ENCODE peak calls at places on chromosomes 11 and 22, in seven cellular contexts. S, T, J, N, R, P and W are unnamed samples.

GRCh38 chr22:38866399-38867123 is 5.5 kb downstream of the CBX6 start:
- DNase-seq in S (no peak), J (no peak), P (no peak), T (peak), R (no peak), N (peak), W (no peak)

GRCh38 chr22:18012528-18012927 is 11.8 kb downstream of the MICAL3 start:
- DNase-seq in J (no peak), T (no peak), N (no peak), P (no peak), R (no peak), S (no peak), W (no peak)

GRCh38 chr11:67691149-67691548 is 16.7 kb upstream of the ALDH3B2 start:
- DNase-seq in T (no peak), P (no peak), J (no peak), R (no peak), S (no peak), N (no peak), W (no peak)

GRCh38 chr11:130897262-130898182 is 18.8 kb downstream of the SNX19 start:
- DNase-seq in R (peak), N (no peak), S (no peak), T (peak), P (peak), J (peak), W (no peak)

GRCh38 chr11:44528103-44528502 is 37.4 kb upstream of the CD82 start:
- DNase-seq in S (no peak), R (no peak), N (no peak), P (no peak), T (no peak), J (no peak), W (no peak)

GRCh38 chr22:19959043-19959586 is 17.5 kb upstream of the TXNRD2 start:
- DNase-seq in R (peak), T (peak), N (peak), P (peak), J (peak), S (no peak), W (peak)

GRCh38 chr11:133323354-133323753 is 208.9 kb downstream of the OPCML start:
- DNase-seq in T (no peak), J (no peak), N (no peak), R (no peak), P (no peak), S (no peak), W (no peak)

GRCh38 chr11:86743223-86744118 is 56.9 kb upstream of the PRSS23 start:
- DNase-seq in J (peak), R (peak), N (no peak), P (peak), S (peak), T (peak), W (peak)

GRCh38 chr22:44291265-44292006 is 21.3 kb downstream of the SHISAL1 start:
- DNase-seq in S (no peak), J (no peak), N (no peak), P (no peak), T (no peak), R (no peak), W (peak)

GRCh38 chr11:35343033-35343598 is 76.2 kb downstream of the SLC1A2 start:
- DNase-seq in S (no peak), N (no peak), J (no peak), P (no peak), R (no peak), T (no peak), W (no peak)

GRCh38 chr22:36152088-36152487 is 8.5 kb downstream of the APOL3 start:
- DNase-seq in T (no peak), J (no peak), S (no peak), P (no peak), R (no peak), N (no peak), W (no peak)

GRCh38 chr11:73191151-73191550 is 26.9 kb upstream of the P2RY2 start:
- DNase-seq in S (no peak), P (no peak), J (no peak), R (no peak), T (peak), N (no peak), W (no peak)

GRCh38 chr22:40855960-40856512 is 403 bp downstream of the ST13 start:
- DNase-seq in N (no peak), J (no peak), T (peak), S (no peak), P (peak), R (peak), W (peak)

GRCh38 chr11:128279861-128280260 is 307.5 kb downstream of the ETS1 start:
- DNase-seq in P (no peak), J (no peak), T (no peak), N (no peak), S (no peak), R (no peak), W (no peak)

GRCh38 chr11:75301131-75301530 is 50.3 kb downstream of the ARRB1 start:
- DNase-seq in N (no peak), P (no peak), S (no peak), R (no peak), J (no peak), T (no peak), W (no peak)

GRCh38 chr11:133918606-133919260 is 38.0 kb downstream of the IGSF9B start:
- DNase-seq in R (no peak), S (no peak), T (no peak), N (no peak), J (no peak), P (no peak), W (no peak)

GRCh38 chr11:69498614-69499175 is 17.2 kb downstream of the LINC01488 start:
- DNase-seq in J (no peak), P (no peak), R (no peak), N (no peak), T (peak), S (no peak), W (peak)
- TF ChIP-seq POLR2A in J (no peak), P (no peak), R (no peak), N (no peak), T (no peak), S (no peak), W (no peak)

DNA sequence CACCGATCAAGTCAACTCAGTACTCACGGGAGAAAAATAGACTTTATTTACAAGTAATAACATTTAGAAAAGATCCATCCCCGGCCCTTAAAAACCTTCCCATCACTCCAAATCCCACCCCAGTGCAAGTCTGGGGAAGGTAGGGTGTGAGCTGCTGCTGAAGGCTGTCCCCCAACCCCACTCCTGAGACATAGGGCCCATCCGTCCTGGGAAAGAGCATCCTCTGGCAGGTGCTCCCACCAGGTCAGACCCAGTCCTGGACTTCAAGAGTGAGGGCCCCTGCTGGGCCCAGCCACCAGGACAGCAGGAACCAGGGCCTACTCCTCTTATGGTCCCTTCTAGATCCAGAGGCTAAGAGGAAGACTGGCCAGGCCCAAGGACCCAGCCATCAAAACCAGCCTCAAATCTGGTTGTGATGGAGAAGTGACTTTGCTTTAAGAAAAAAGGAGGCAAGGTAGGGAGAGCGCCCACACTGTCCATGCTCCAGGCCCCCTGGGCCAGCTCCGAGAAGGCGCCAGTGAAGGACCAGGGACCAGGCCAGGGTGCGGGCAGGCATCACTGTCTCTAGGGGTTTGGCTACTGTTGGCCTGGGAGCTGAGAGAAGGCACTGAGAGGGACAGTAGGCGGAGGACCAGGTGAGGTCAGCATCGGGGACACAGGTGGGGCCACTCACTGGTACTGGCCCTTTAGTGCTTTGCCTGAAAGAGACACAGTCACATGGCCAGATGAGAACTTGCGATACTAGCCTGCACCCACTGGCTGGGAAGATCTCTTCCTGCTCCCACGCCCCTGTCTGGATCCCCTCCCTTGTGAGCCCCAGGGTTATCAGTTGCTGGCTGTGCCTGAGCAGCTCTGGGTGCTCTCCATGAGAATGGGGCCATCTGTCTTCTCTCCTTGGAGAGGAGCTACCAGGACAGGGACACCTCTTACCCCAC is 4.4 kb downstream of the IL18BP start:
- DNase-seq in R (no peak), J (no peak), S (no peak), P (no peak), N (no peak), T (no peak), W (peak)
- TF ChIP-seq POLR2A in R (no peak), J (no peak), S (no peak), P (no peak), N (peak), T (no peak), W (no peak)

DNA sequence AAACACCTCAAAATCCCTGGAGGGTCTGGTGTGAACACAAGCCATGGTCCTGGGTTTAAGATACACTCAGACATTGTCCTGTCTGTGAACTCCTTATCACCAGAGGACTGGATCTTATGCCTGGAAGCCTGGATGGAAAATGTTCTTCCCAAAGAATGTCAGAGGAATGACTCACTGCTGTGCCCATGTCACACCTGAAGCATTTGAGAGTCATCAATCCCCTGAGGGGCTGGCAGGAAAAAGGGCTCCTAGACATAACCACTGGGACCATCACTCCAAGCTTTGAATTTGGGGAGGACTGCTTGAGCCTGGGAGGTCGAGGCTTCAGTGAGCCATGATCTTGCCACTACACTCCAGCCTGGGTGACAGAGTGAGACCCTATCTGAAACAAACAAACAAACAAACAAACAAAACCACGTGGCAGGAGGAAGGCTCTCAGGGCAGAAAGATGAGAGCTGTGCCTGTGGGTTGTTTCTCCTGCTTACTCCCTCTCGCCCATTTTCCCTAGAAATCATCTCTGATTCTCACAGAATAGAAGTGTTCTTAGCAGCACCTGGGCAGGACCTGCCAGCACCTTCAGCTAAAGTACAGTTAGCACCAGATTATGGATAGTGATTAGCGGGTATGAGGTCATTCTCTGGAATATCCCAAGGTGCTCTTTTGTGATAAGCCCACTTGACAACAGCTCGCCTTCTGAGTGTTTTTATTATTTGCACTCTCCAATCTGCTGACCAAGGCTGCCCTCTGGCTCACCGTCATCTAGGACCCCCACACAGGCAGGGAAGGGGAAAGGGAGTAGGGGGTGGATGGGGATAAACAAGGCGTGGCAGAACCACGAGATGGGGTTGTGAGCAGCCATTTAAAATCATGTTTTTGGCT is 12.0 kb upstream of the PRG2 start:
- DNase-seq in R (no peak), N (no peak), T (no peak), P (no peak), S (peak), J (no peak), W (peak)
- TF ChIP-seq POLR2A in R (no peak), N (no peak), T (no peak), P (no peak), S (no peak), J (no peak), W (peak)

GRCh38 chr11:762421-763072 is 14.7 kb downstream of the GATD1 start:
- DNase-seq in S (peak), J (no peak), P (peak), T (no peak), N (no peak), R (peak), W (peak)
- TF ChIP-seq POLR2A in S (no peak), J (no peak), P (no peak), T (no peak), N (no peak), R (no peak), W (no peak)

GRCh38 chr11:125496465-125496817 is 376 bp upstream of the FEZ1 start:
- DNase-seq in T (no peak), R (no peak), S (no peak), P (no peak), N (no peak), J (no peak), W (no peak)

GRCh38 chr11:125494601-125494986 is 1.5 kb downstream of the FEZ1 start:
- DNase-seq in N (no peak), T (no peak), S (no peak), P (no peak), R (no peak), J (no peak), W (no peak)

GRCh38 chr11:125494033-125494364 is 2.1 kb downstream of the FEZ1 start:
- DNase-seq in S (no peak), R (no peak), J (no peak), P (no peak), N (no peak), T (no peak), W (no peak)

GRCh38 chr11:125498521-125498920 is 2.5 kb upstream of the FEZ1 start:
- DNase-seq in J (no peak), S (no peak), T (no peak), N (no peak), P (no peak), R (no peak), W (no peak)

DNA sequence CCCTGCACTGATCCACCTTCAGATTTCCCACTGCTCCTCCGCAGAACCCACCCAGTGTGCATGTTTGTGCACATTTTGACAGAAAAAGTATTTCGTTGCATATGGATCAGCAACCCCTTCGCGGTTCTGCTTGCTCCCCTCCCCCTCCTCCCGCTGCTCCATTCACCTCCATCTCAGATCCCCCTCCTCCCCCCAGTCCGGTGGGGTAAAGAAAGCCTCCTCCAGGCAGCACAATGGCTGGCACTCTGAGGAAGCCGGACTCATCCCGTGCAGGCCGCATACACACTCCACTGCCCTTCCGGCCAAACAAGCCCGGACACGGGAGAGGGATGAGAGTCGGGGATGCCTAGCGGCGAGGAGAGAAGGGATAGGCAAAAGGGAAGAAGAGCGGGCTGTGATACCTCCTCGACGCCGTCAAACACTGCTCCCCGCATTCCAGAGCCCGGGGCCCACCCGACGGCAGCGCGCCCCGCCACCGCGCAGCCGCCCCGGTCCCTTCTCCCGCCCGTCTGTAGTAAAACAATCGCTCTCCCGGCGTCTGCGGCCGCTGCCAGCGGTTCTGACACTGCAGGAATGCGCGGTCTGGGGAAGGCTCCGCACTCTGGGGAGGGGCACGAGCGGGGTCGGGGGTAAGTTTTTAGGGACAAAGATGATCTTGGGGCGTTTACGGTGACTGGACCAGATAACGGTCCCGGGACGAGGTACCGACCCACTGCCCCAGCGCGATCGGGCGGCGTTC is 909 bp downstream of the FEZ1 start:
- DNase-seq in T (peak), J (peak), R (no peak), N (peak), S (peak), P (no peak), W (peak)
- TF ChIP-seq POLR2A in T (no peak), J (no peak), R (no peak), N (no peak), S (no peak), P (no peak), W (no peak)